ENCODE peak calls at places on chromosomes 4 and X, in seven cellular contexts. B, V, Z, Y, H, T and E are unnamed samples.

GRCh38 chrX:47991263-47992092 is 12.3 kb downstream of the ZNF182 start:
- DNase-seq in H (no peak), T (no peak), B (no peak), V (peak; percentile 83), Z (no peak), Y (peak; percentile 80), E (no peak)

GRCh38 chr4:114509340-114509739 is 89.3 kb upstream of the UGT8 start:
- DNase-seq in B (no peak), V (peak; percentile 5), T (no peak), Y (no peak), Z (no peak), H (no peak), E (no peak)

GRCh38 chr4:177442623-177443155 is 452 bp upstream of the AGA start:
- DNase-seq in Z (peak; percentile 4), H (peak; percentile 4), V (peak; percentile 23), T (no peak), Y (peak; percentile 16), B (no peak), E (no peak)

GRCh38 chr4:184806711-184807110 is 19.1 kb downstream of the ACSL1 start:
- DNase-seq in B (no peak), Y (no peak), H (no peak), V (no peak), Z (no peak), T (no peak), E (no peak)

GRCh38 chrX:120486786-120487185 is 17.7 kb upstream of the LAMP2 start:
- DNase-seq in H (no peak), B (no peak), Z (no peak), V (no peak), T (no peak), Y (no peak), E (no peak)

GRCh38 chr4:5101571-5101970 is 50.3 kb downstream of the STK32B start:
- DNase-seq in H (no peak), B (no peak), Y (no peak), T (no peak), V (no peak), Z (no peak), E (no peak)

GRCh38 chrX:46929439-46930018 is 17.3 kb downstream of the JADE3 start:
- DNase-seq in B (no peak), V (peak; percentile 74), Y (peak; percentile 55), H (no peak), Z (no peak), T (no peak), E (no peak)

GRCh38 chrX:97045470-97045869 is 161.8 kb downstream of the RPA4 start:
- DNase-seq in Y (no peak), V (no peak), H (no peak), B (no peak), T (no peak), Z (no peak), E (no peak)

GRCh38 chrX:44898411-44899221 is 25.6 kb downstream of the KDM6A start:
- DNase-seq in Y (peak; percentile 33), B (no peak), T (no peak), H (no peak), V (peak; percentile 76), Z (no peak), E (peak; percentile 14)

GRCh38 chrX:11407331-11408110 is 114.3 kb downstream of the AMELX start:
- DNase-seq in T (no peak), B (no peak), Z (no peak), H (no peak), Y (no peak), V (peak; percentile 21), E (no peak)

GRCh38 chr4:4596720-4597119 is 54.9 kb upstream of the STX18 start:
- DNase-seq in B (no peak), H (no peak), V (no peak), Y (no peak), Z (no peak), T (no peak), E (no peak)

GRCh38 chr4:135770505-135770904 is 1568.9 kb upstream of the PABPC4L start:
- DNase-seq in H (no peak), Y (no peak), B (no peak), T (no peak), Z (no peak), V (peak; percentile 8), E (no peak)

GRCh38 chrX:47093248-47093647 is 15.0 kb downstream of the RGN start:
- DNase-seq in H (no peak), Y (peak; percentile 12), Z (peak; percentile 2), T (peak; percentile 18), B (no peak), V (peak; percentile 15), E (peak; percentile 12)

GRCh38 chrX:145213504-145213903 is 33.8 kb upstream of the SPANXN1 start:
- DNase-seq in B (no peak), T (peak; percentile 1), H (no peak), V (peak; percentile 0), Z (no peak), Y (peak; percentile 3), E (no peak)

GRCh38 chrX:154598656-154599055 is 13.7 kb downstream of the CTAG1A start:
- DNase-seq in V (no peak), H (no peak), B (no peak), Y (no peak), Z (no peak), T (no peak), E (no peak)

GRCh38 chr4:151417164-151417571 is 8.2 kb downstream of the FHIP1A start:
- DNase-seq in B (no peak), Z (no peak), V (peak; percentile 80), Y (peak; percentile 80), H (no peak), T (no peak), E (no peak)

GRCh38 chrX:112668476-112669404 is 11.0 kb downstream of the LHFPL1 start:
- DNase-seq in V (no peak), Z (no peak), Y (no peak), T (no peak), H (no peak), B (no peak), E (no peak)

GRCh38 chr4:186015212-186015817 is 53.6 kb upstream of the TLR3 start:
- DNase-seq in B (no peak), V (no peak), Z (no peak), Y (no peak), H (no peak), T (no peak), E (peak; percentile 40)

GRCh38 chr4:141705747-141706377 is 69.5 kb downstream of the IL15 start:
- DNase-seq in V (no peak), H (no peak), B (no peak), Z (no peak), Y (no peak), T (no peak), E (no peak)

GRCh38 chr4:57103051-57103450 is 7.1 kb downstream of the IGFBP7 start:
- DNase-seq in T (no peak), Z (no peak), V (no peak), B (no peak), H (no peak), Y (no peak), E (no peak)

GRCh38 chr4:132548463-132548862 is 600.6 kb upstream of the PCDH10 start:
- DNase-seq in T (no peak), Z (no peak), H (no peak), B (no peak), V (no peak), Y (no peak), E (no peak)

GRCh38 chr4:148311493-148311892 is 130.7 kb downstream of the NR3C2 start:
- DNase-seq in H (no peak), Z (no peak), T (no peak), V (no peak), B (no peak), Y (no peak), E (no peak)